ENCODE peak calls at places on chromosomes 6 and 20, in four cellular contexts. D, M, E and J are unnamed samples.

GRCh38 chr20:38623061-38623460 is 21.5 kb downstream of the ARHGAP40 start:
- DNase-seq in D (no peak), M (no peak), E (no peak), J (no peak)

GRCh38 chr6:46947497-46947896 is 25.8 kb upstream of the ADGRF5 start:
- DNase-seq in D (no peak), M (no peak), E (no peak), J (no peak)

GRCh38 chr20:32238483-32239425 is 31.1 kb downstream of the POFUT1 start:
- DNase-seq in D (peak), M (no peak), E (no peak), J (no peak)

GRCh38 chr6:4518506-4518905 is 257.7 kb upstream of the CDYL start:
- DNase-seq in D (no peak), M (no peak), E (no peak), J (peak)

GRCh38 chr20:63434599-63435378 is 37.7 kb downstream of the KCNQ2 start:
- DNase-seq in D (peak), M (peak), E (peak), J (peak)

GRCh38 chr20:42113236-42113635 is 495.1 kb upstream of the CHD6 start:
- DNase-seq in D (no peak), M (no peak), E (no peak), J (no peak)

GRCh38 chr20:54668271-54669053 is 193.1 kb downstream of the DOK5 start:
- DNase-seq in D (peak), M (peak), E (no peak), J (peak)

GRCh38 chr6:146543940-146544661 is 468 bp downstream of the RAB32 start:
- DNase-seq in D (peak), M (no peak), E (no peak), J (peak)

GRCh38 chr6:90695316-90695715 is 108.4 kb upstream of the MAP3K7 start:
- DNase-seq in D (no peak), M (no peak), E (no peak), J (no peak)

GRCh38 chr6:2231438-2231837 is 14.0 kb downstream of the GMDS start:
- DNase-seq in D (no peak), M (no peak), E (no peak), J (peak)